ENCODE peak calls at places on chromosome 4, in eight cellular contexts. One of them, this sample, is unnamed.

GRCh38 chr4:110518889-110519490 is 43.0 kb downstream of the ENPEP start:
- DNase-seq in HS-5: no peak
- DNase-seq in T-helper 1 cell: no peak
- DNase-seq in Kasumi-1: peak; percentile 68
- DNase-seq in PC-3: peak; percentile 45
- DNase-seq in A172: peak; percentile 24
- DNase-seq in astrocyte: no peak
- DNase-seq in stomach: no peak
- DNase-seq in this sample: no peak

GRCh38 chr4:2867758-2868491 is 24.3 kb downstream of the ADD1 start:
- DNase-seq in HS-5: no peak
- DNase-seq in T-helper 1 cell: no peak
- DNase-seq in Kasumi-1: no peak
- DNase-seq in PC-3: no peak
- DNase-seq in A172: no peak
- DNase-seq in astrocyte: no peak
- DNase-seq in stomach: no peak
- DNase-seq in this sample: no peak

GRCh38 chr4:71290481-71290880 is 48.3 kb upstream of the SLC4A4 start:
- DNase-seq in HS-5: no peak
- DNase-seq in T-helper 1 cell: no peak
- DNase-seq in Kasumi-1: no peak
- DNase-seq in PC-3: no peak
- DNase-seq in A172: no peak
- DNase-seq in astrocyte: peak; percentile 38
- DNase-seq in stomach: no peak
- DNase-seq in this sample: no peak

GRCh38 chr4:126777649-126778048 is 855.1 kb upstream of the INTU start:
- DNase-seq in HS-5: peak; percentile 73
- DNase-seq in T-helper 1 cell: no peak
- DNase-seq in Kasumi-1: no peak
- DNase-seq in PC-3: no peak
- DNase-seq in A172: no peak
- DNase-seq in astrocyte: peak; percentile 83
- DNase-seq in stomach: no peak
- DNase-seq in this sample: no peak

GRCh38 chr4:5705672-5706310 is 2.6 kb downstream of the EVC2 start:
- DNase-seq in HS-5: no peak
- DNase-seq in T-helper 1 cell: no peak
- DNase-seq in Kasumi-1: no peak
- DNase-seq in PC-3: no peak
- DNase-seq in A172: no peak
- DNase-seq in astrocyte: no peak
- DNase-seq in stomach: no peak
- DNase-seq in this sample: no peak

GRCh38 chr4:184328022-184328736 is 110.5 kb upstream of the ENPP6 start:
- DNase-seq in HS-5: no peak
- DNase-seq in T-helper 1 cell: no peak
- DNase-seq in Kasumi-1: peak; percentile 18
- DNase-seq in PC-3: no peak
- DNase-seq in A172: no peak
- DNase-seq in astrocyte: no peak
- DNase-seq in stomach: no peak
- DNase-seq in this sample: peak; percentile 77

GRCh38 chr4:180827193-180827592 is 1416.0 kb upstream of the TENM3 start:
- DNase-seq in HS-5: peak; percentile 13
- DNase-seq in T-helper 1 cell: no peak
- DNase-seq in Kasumi-1: peak; percentile 26
- DNase-seq in PC-3: peak; percentile 3
- DNase-seq in A172: peak; percentile 51
- DNase-seq in astrocyte: no peak
- DNase-seq in stomach: no peak
- DNase-seq in this sample: no peak

GRCh38 chr4:106038908-106039307 is 143.6 kb downstream of the NPNT start:
- DNase-seq in HS-5: no peak
- DNase-seq in T-helper 1 cell: no peak
- DNase-seq in Kasumi-1: no peak
- DNase-seq in PC-3: no peak
- DNase-seq in A172: no peak
- DNase-seq in astrocyte: no peak
- DNase-seq in stomach: no peak
- DNase-seq in this sample: no peak

GRCh38 chr4:636628-636950 is 11.2 kb downstream of the PDE6B start:
- DNase-seq in HS-5: no peak
- DNase-seq in T-helper 1 cell: no peak
- DNase-seq in Kasumi-1: no peak
- DNase-seq in PC-3: no peak
- DNase-seq in A172: no peak
- DNase-seq in astrocyte: no peak
- DNase-seq in stomach: no peak
- DNase-seq in this sample: no peak

GRCh38 chr4:4761128-4761991 is 98.1 kb upstream of the MSX1 start:
- DNase-seq in HS-5: no peak
- DNase-seq in T-helper 1 cell: no peak
- DNase-seq in Kasumi-1: peak; percentile 3
- DNase-seq in PC-3: no peak
- DNase-seq in A172: no peak
- DNase-seq in astrocyte: no peak
- DNase-seq in stomach: no peak
- DNase-seq in this sample: no peak

GRCh38 chr4:29948451-29948850 is 771.7 kb upstream of the PCDH7 start:
- DNase-seq in HS-5: no peak
- DNase-seq in T-helper 1 cell: no peak
- DNase-seq in Kasumi-1: no peak
- DNase-seq in PC-3: no peak
- DNase-seq in A172: no peak
- DNase-seq in astrocyte: no peak
- DNase-seq in stomach: no peak
- DNase-seq in this sample: no peak

GRCh38 chr4:71184195-71184781 is 154.5 kb upstream of the SLC4A4 start:
- DNase-seq in HS-5: no peak
- DNase-seq in T-helper 1 cell: no peak
- DNase-seq in Kasumi-1: peak; percentile 90
- DNase-seq in PC-3: peak; percentile 80
- DNase-seq in A172: peak; percentile 38
- DNase-seq in astrocyte: peak; percentile 55
- DNase-seq in stomach: peak; percentile 65
- DNase-seq in this sample: peak; percentile 60

GRCh38 chr4:5158825-5159224 is 107.5 kb downstream of the STK32B start:
- DNase-seq in HS-5: no peak
- DNase-seq in T-helper 1 cell: no peak
- DNase-seq in Kasumi-1: no peak
- DNase-seq in PC-3: no peak
- DNase-seq in A172: no peak
- DNase-seq in astrocyte: no peak
- DNase-seq in stomach: no peak
- DNase-seq in this sample: no peak

GRCh38 chr4:122224348-122224747 is 72.2 kb downstream of the BLTP1 start:
- DNase-seq in HS-5: no peak
- DNase-seq in T-helper 1 cell: no peak
- DNase-seq in Kasumi-1: peak; percentile 18
- DNase-seq in PC-3: peak; percentile 34
- DNase-seq in A172: peak; percentile 5
- DNase-seq in astrocyte: no peak
- DNase-seq in stomach: no peak
- DNase-seq in this sample: no peak

GRCh38 chr4:82801910-82802521 is 3.4 kb upstream of the SCD5 start:
- DNase-seq in HS-5: no peak
- DNase-seq in T-helper 1 cell: no peak
- DNase-seq in Kasumi-1: no peak
- DNase-seq in PC-3: peak; percentile 49
- DNase-seq in A172: peak; percentile 33
- DNase-seq in astrocyte: peak; percentile 22
- DNase-seq in stomach: peak; percentile 43
- DNase-seq in this sample: no peak

GRCh38 chr4:107379054-107379869 is 340.8 kb downstream of the PAPSS1 start:
- DNase-seq in HS-5: peak; percentile 2
- DNase-seq in T-helper 1 cell: no peak
- DNase-seq in Kasumi-1: no peak
- DNase-seq in PC-3: peak; percentile 4
- DNase-seq in A172: peak; percentile 13
- DNase-seq in astrocyte: peak; percentile 40
- DNase-seq in stomach: no peak
- DNase-seq in this sample: no peak

GRCh38 chr4:144894525-144894924 is 203.5 kb downstream of the ANAPC10 start:
- DNase-seq in HS-5: peak; percentile 20
- DNase-seq in T-helper 1 cell: no peak
- DNase-seq in Kasumi-1: peak; percentile 92
- DNase-seq in PC-3: peak; percentile 62
- DNase-seq in A172: peak; percentile 69
- DNase-seq in astrocyte: peak; percentile 95
- DNase-seq in stomach: no peak
- DNase-seq in this sample: no peak